ENCODE peak calls at places on chromosome 7, in eight cellular contexts. One of them, this sample, is unnamed.

GRCh38 chr7:64876792-64877713 is 26.0 kb upstream of the ZNF273 start:
- DNase-seq in OCI-LY7: no peak
- DNase-seq in type B pancreatic cell: peak
- DNase-seq in Panc1: no peak
- DNase-seq in esophagus muscularis mucosa: peak
- DNase-seq in mesothelial cell of epicardium: no peak
- DNase-seq in HFFc6: no peak
- DNase-seq in colonic mucosa: peak
- DNase-seq in this sample: peak

GRCh38 chr7:135620980-135621850 is 41.1 kb upstream of the STMP1 start:
- DNase-seq in OCI-LY7: peak
- DNase-seq in HFFc6: peak
- DNase-seq in mesothelial cell of epicardium: no peak
- DNase-seq in Panc1: peak
- DNase-seq in type B pancreatic cell: no peak
- DNase-seq in esophagus muscularis mucosa: no peak
- DNase-seq in colonic mucosa: peak
- DNase-seq in this sample: peak

GRCh38 chr7:41304995-41305394 is 397.9 kb downstream of the INHBA start:
- DNase-seq in Panc1: no peak
- DNase-seq in type B pancreatic cell: no peak
- DNase-seq in mesothelial cell of epicardium: no peak
- DNase-seq in HFFc6: no peak
- DNase-seq in colonic mucosa: no peak
- DNase-seq in esophagus muscularis mucosa: no peak
- DNase-seq in OCI-LY7: no peak
- DNase-seq in this sample: no peak

GRCh38 chr7:31336202-31337035 is 4.1 kb downstream of the NEUROD6 start:
- DNase-seq in type B pancreatic cell: no peak
- DNase-seq in Panc1: no peak
- DNase-seq in esophagus muscularis mucosa: no peak
- DNase-seq in colonic mucosa: no peak
- DNase-seq in HFFc6: no peak
- DNase-seq in OCI-LY7: no peak
- DNase-seq in mesothelial cell of epicardium: no peak
- DNase-seq in this sample: no peak

GRCh38 chr7:109101332-109101731 is 531.7 kb downstream of the DNAJB9 start:
- DNase-seq in colonic mucosa: no peak
- DNase-seq in mesothelial cell of epicardium: no peak
- DNase-seq in Panc1: no peak
- DNase-seq in esophagus muscularis mucosa: no peak
- DNase-seq in type B pancreatic cell: no peak
- DNase-seq in HFFc6: no peak
- DNase-seq in OCI-LY7: no peak
- DNase-seq in this sample: no peak

GRCh38 chr7:134444198-134444960 is 14.5 kb downstream of the AKR1B1 start:
- DNase-seq in HFFc6: no peak
- DNase-seq in mesothelial cell of epicardium: no peak
- DNase-seq in Panc1: no peak
- DNase-seq in OCI-LY7: no peak
- DNase-seq in type B pancreatic cell: no peak
- DNase-seq in colonic mucosa: no peak
- DNase-seq in esophagus muscularis mucosa: no peak
- DNase-seq in this sample: no peak

GRCh38 chr7:128777156-128778123 is 1.8 kb upstream of the OPN1SW start:
- DNase-seq in mesothelial cell of epicardium: no peak
- DNase-seq in type B pancreatic cell: no peak
- DNase-seq in Panc1: no peak
- DNase-seq in colonic mucosa: no peak
- DNase-seq in esophagus muscularis mucosa: no peak
- DNase-seq in OCI-LY7: no peak
- DNase-seq in HFFc6: no peak
- DNase-seq in this sample: no peak

GRCh38 chr7:83751217-83751616 is 102.3 kb upstream of the SEMA3E start:
- DNase-seq in colonic mucosa: no peak
- DNase-seq in esophagus muscularis mucosa: no peak
- DNase-seq in type B pancreatic cell: no peak
- DNase-seq in OCI-LY7: no peak
- DNase-seq in HFFc6: no peak
- DNase-seq in Panc1: no peak
- DNase-seq in mesothelial cell of epicardium: no peak
- DNase-seq in this sample: no peak

GRCh38 chr7:80775481-80775880 is 137.0 kb downstream of the CD36 start:
- DNase-seq in Panc1: no peak
- DNase-seq in HFFc6: no peak
- DNase-seq in type B pancreatic cell: no peak
- DNase-seq in OCI-LY7: no peak
- DNase-seq in esophagus muscularis mucosa: no peak
- DNase-seq in mesothelial cell of epicardium: no peak
- DNase-seq in colonic mucosa: no peak
- DNase-seq in this sample: no peak

GRCh38 chr7:139730746-139731612 is 46.8 kb downstream of the HIPK2 start:
- DNase-seq in HFFc6: no peak
- DNase-seq in OCI-LY7: peak
- DNase-seq in colonic mucosa: no peak
- DNase-seq in esophagus muscularis mucosa: no peak
- DNase-seq in Panc1: no peak
- DNase-seq in type B pancreatic cell: no peak
- DNase-seq in mesothelial cell of epicardium: no peak
- DNase-seq in this sample: peak

GRCh38 chr7:65233409-65234034 is 140.1 kb upstream of the ZNF92 start:
- DNase-seq in OCI-LY7: no peak
- DNase-seq in colonic mucosa: no peak
- DNase-seq in esophagus muscularis mucosa: no peak
- DNase-seq in mesothelial cell of epicardium: no peak
- DNase-seq in Panc1: no peak
- DNase-seq in HFFc6: no peak
- DNase-seq in type B pancreatic cell: no peak
- DNase-seq in this sample: no peak

GRCh38 chr7:6478186-6478585 is 30.4 kb upstream of the DAGLB start:
- DNase-seq in type B pancreatic cell: no peak
- DNase-seq in mesothelial cell of epicardium: no peak
- DNase-seq in esophagus muscularis mucosa: no peak
- DNase-seq in HFFc6: no peak
- DNase-seq in OCI-LY7: peak
- DNase-seq in colonic mucosa: no peak
- DNase-seq in Panc1: no peak
- DNase-seq in this sample: no peak

GRCh38 chr7:141906285-141906684 is 9.9 kb upstream of the OR9A4 start:
- DNase-seq in colonic mucosa: no peak
- DNase-seq in esophagus muscularis mucosa: no peak
- DNase-seq in HFFc6: no peak
- DNase-seq in OCI-LY7: no peak
- DNase-seq in mesothelial cell of epicardium: no peak
- DNase-seq in type B pancreatic cell: no peak
- DNase-seq in Panc1: no peak
- DNase-seq in this sample: no peak

GRCh38 chr7:30344513-30344912 is 60.1 kb downstream of the ZNRF2 start:
- DNase-seq in HFFc6: no peak
- DNase-seq in type B pancreatic cell: no peak
- DNase-seq in colonic mucosa: no peak
- DNase-seq in Panc1: no peak
- DNase-seq in esophagus muscularis mucosa: no peak
- DNase-seq in mesothelial cell of epicardium: no peak
- DNase-seq in OCI-LY7: no peak
- DNase-seq in this sample: no peak

GRCh38 chr7:117750612-117751563 is 122.4 kb downstream of the CTTNBP2 start:
- DNase-seq in HFFc6: no peak
- DNase-seq in Panc1: no peak
- DNase-seq in esophagus muscularis mucosa: no peak
- DNase-seq in colonic mucosa: no peak
- DNase-seq in OCI-LY7: peak
- DNase-seq in type B pancreatic cell: no peak
- DNase-seq in mesothelial cell of epicardium: no peak
- DNase-seq in this sample: peak

GRCh38 chr7:135977020-135977741 is at the start of gene MTPN:
- DNase-seq in esophagus muscularis mucosa: peak
- DNase-seq in OCI-LY7: peak
- DNase-seq in colonic mucosa: peak
- DNase-seq in mesothelial cell of epicardium: peak
- DNase-seq in Panc1: peak
- DNase-seq in type B pancreatic cell: peak
- DNase-seq in HFFc6: peak
- DNase-seq in this sample: peak

GRCh38 chr7:6376820-6377219 is 70.9 kb downstream of the DAGLB start:
- DNase-seq in esophagus muscularis mucosa: no peak
- DNase-seq in Panc1: no peak
- DNase-seq in colonic mucosa: no peak
- DNase-seq in type B pancreatic cell: no peak
- DNase-seq in OCI-LY7: peak
- DNase-seq in mesothelial cell of epicardium: no peak
- DNase-seq in HFFc6: no peak
- DNase-seq in this sample: no peak

GRCh38 chr7:35549781-35550180 is 145.2 kb downstream of the HERPUD2 start:
- DNase-seq in esophagus muscularis mucosa: no peak
- DNase-seq in OCI-LY7: no peak
- DNase-seq in mesothelial cell of epicardium: no peak
- DNase-seq in HFFc6: no peak
- DNase-seq in type B pancreatic cell: no peak
- DNase-seq in colonic mucosa: no peak
- DNase-seq in Panc1: no peak
- DNase-seq in this sample: no peak

DNA sequence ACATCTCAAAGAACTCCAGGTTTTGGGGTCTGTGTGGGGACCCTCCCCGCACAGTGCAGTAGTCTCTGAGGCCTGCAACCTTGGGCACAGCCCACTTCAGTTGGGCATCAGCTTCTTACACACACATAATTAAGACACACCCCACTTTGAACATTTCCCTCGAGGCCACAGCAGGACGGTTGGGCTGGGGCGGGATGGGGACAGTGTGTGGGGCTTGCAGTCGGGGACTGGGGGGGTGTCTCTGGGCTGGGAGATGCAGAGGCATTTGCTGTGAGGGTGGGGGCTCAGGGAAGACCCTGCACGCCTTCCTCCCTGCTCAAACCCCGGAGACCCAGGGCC is 1.2 kb downstream of the LFNG start:
- DNase-seq in type B pancreatic cell: no peak
- DNase-seq in colonic mucosa: peak
- DNase-seq in esophagus muscularis mucosa: no peak
- DNase-seq in HFFc6: peak
- DNase-seq in mesothelial cell of epicardium: no peak
- DNase-seq in Panc1: no peak
- DNase-seq in OCI-LY7: no peak
- DNase-seq in this sample: no peak
- TF ChIP-seq CTCF in type B pancreatic cell: no peak
- TF ChIP-seq CTCF in colonic mucosa: no peak
- TF ChIP-seq CTCF in esophagus muscularis mucosa: no peak
- TF ChIP-seq CTCF in HFFc6: no peak
- TF ChIP-seq CTCF in mesothelial cell of epicardium: no peak
- TF ChIP-seq CTCF in Panc1: no peak
- TF ChIP-seq CTCF in OCI-LY7: no peak
- TF ChIP-seq CTCF in this sample: no peak

DNA sequence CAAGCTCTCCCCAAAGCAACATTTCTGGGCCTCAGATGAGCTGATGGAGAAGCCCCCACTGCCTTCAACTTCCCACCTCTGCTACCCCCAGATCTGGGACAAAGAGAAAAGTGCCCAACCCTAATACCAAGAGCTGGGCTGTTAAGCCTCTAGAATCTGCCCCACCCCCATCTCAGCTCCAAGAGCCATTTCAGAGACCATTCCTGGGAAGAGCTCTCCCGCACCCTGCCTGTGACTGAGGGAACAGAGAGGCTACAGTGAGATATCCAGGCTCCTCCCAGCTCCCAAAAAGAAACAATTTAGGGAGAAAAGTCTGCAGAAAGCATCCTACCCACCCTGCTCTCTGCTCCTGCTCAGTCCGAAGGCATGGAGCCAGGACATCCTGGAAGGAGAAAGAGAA is 2.5 kb upstream of the KCNH2 start:
- DNase-seq in Panc1: no peak
- DNase-seq in type B pancreatic cell: no peak
- DNase-seq in colonic mucosa: no peak
- DNase-seq in OCI-LY7: no peak
- DNase-seq in esophagus muscularis mucosa: no peak
- DNase-seq in mesothelial cell of epicardium: no peak
- DNase-seq in HFFc6: no peak
- DNase-seq in this sample: no peak
- TF ChIP-seq CTCF in Panc1: no peak
- TF ChIP-seq CTCF in type B pancreatic cell: no peak
- TF ChIP-seq CTCF in colonic mucosa: no peak
- TF ChIP-seq CTCF in OCI-LY7: no peak
- TF ChIP-seq CTCF in esophagus muscularis mucosa: no peak
- TF ChIP-seq CTCF in mesothelial cell of epicardium: no peak
- TF ChIP-seq CTCF in HFFc6: no peak
- TF ChIP-seq CTCF in this sample: no peak

GRCh38 chr7:149197675-149198074 is 2.3 kb downstream of the ZNF282 start:
- DNase-seq in HFFc6: no peak
- DNase-seq in mesothelial cell of epicardium: no peak
- DNase-seq in type B pancreatic cell: no peak
- DNase-seq in colonic mucosa: no peak
- DNase-seq in esophagus muscularis mucosa: no peak
- DNase-seq in Panc1: no peak
- DNase-seq in OCI-LY7: no peak
- DNase-seq in this sample: no peak
- TF ChIP-seq CTCF in HFFc6: no peak
- TF ChIP-seq CTCF in mesothelial cell of epicardium: no peak
- TF ChIP-seq CTCF in type B pancreatic cell: no peak
- TF ChIP-seq CTCF in colonic mucosa: no peak
- TF ChIP-seq CTCF in esophagus muscularis mucosa: no peak
- TF ChIP-seq CTCF in Panc1: no peak
- TF ChIP-seq CTCF in OCI-LY7: no peak
- TF ChIP-seq CTCF in this sample: no peak

GRCh38 chr7:123135960-123136359 is 63.8 kb downstream of the SLC13A1 start:
- DNase-seq in esophagus muscularis mucosa: no peak
- DNase-seq in Panc1: no peak
- DNase-seq in HFFc6: no peak
- DNase-seq in type B pancreatic cell: no peak
- DNase-seq in mesothelial cell of epicardium: no peak
- DNase-seq in colonic mucosa: no peak
- DNase-seq in OCI-LY7: no peak
- DNase-seq in this sample: no peak

GRCh38 chr7:123133924-123134323 is 65.8 kb downstream of the SLC13A1 start:
- DNase-seq in esophagus muscularis mucosa: no peak
- DNase-seq in type B pancreatic cell: no peak
- DNase-seq in OCI-LY7: no peak
- DNase-seq in mesothelial cell of epicardium: no peak
- DNase-seq in Panc1: no peak
- DNase-seq in HFFc6: no peak
- DNase-seq in colonic mucosa: no peak
- DNase-seq in this sample: no peak

GRCh38 chr7:123131556-123132345 is 68.0 kb downstream of the SLC13A1 start:
- DNase-seq in colonic mucosa: no peak
- DNase-seq in OCI-LY7: no peak
- DNase-seq in type B pancreatic cell: no peak
- DNase-seq in Panc1: no peak
- DNase-seq in mesothelial cell of epicardium: no peak
- DNase-seq in HFFc6: no peak
- DNase-seq in esophagus muscularis mucosa: no peak
- DNase-seq in this sample: no peak

GRCh38 chr7:123126691-123127090 is 73.1 kb downstream of the SLC13A1 start:
- DNase-seq in HFFc6: no peak
- DNase-seq in type B pancreatic cell: no peak
- DNase-seq in colonic mucosa: no peak
- DNase-seq in OCI-LY7: no peak
- DNase-seq in mesothelial cell of epicardium: no peak
- DNase-seq in esophagus muscularis mucosa: no peak
- DNase-seq in Panc1: no peak
- DNase-seq in this sample: no peak

DNA sequence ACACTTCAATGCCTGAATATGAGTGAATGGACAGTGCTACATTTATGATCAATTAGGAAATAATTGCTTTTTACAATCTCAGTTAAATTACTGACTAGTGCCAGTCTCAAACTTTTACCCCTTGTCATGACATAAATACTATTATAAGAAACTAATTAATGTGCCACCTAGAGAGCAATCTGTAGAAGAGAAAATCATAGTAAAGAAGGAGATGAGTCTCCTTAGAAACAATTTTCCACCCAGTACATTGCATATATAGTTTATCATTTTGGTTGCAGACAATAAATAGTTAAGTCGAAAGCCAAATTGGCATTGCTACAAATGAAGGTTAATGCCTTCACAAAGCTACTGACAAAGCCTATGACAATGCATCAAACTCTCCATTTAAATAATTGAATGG is 68.6 kb downstream of the SLC13A1 start:
- DNase-seq in Panc1: no peak
- DNase-seq in esophagus muscularis mucosa: no peak
- DNase-seq in mesothelial cell of epicardium: no peak
- DNase-seq in HFFc6: no peak
- DNase-seq in colonic mucosa: no peak
- DNase-seq in OCI-LY7: no peak
- DNase-seq in type B pancreatic cell: no peak
- DNase-seq in this sample: no peak
- TF ChIP-seq CTCF in Panc1: no peak
- TF ChIP-seq CTCF in esophagus muscularis mucosa: no peak
- TF ChIP-seq CTCF in mesothelial cell of epicardium: no peak
- TF ChIP-seq CTCF in HFFc6: no peak
- TF ChIP-seq CTCF in colonic mucosa: no peak
- TF ChIP-seq CTCF in OCI-LY7: peak
- TF ChIP-seq CTCF in type B pancreatic cell: peak
- TF ChIP-seq CTCF in this sample: peak

This sample was measured in fibroblast of villous mesenchyme.